ENCODE peak calls at places on chromosomes 1 and 21, in four cellular contexts. Z, M, O and Q are unnamed samples.

GRCh38 chr21:31604591-31605190 is 54.8 kb upstream of the SOD1 start:
- DNase-seq in Z (peak; percentile 77), M (peak; percentile 67), O (peak; percentile 63), Q (peak; percentile 75)

GRCh38 chr1:74629283-74629682 is 44.3 kb downstream of the ERICH3 start:
- DNase-seq in Z (no peak), M (peak; percentile 10), O (no peak), Q (no peak)

GRCh38 chr1:153933955-153934354 is 11.2 kb upstream of the GATAD2B start:
- DNase-seq in Z (no peak), M (no peak), O (no peak), Q (no peak)

GRCh38 chr1:36561365-36561731 is 78.6 kb upstream of the CSF3R start:
- DNase-seq in Z (no peak), M (no peak), O (no peak), Q (no peak)

GRCh38 chr1:182301026-182301436 is 90.6 kb downstream of the GLUL start:
- DNase-seq in Z (no peak), M (no peak), O (no peak), Q (no peak)

GRCh38 chr1:43545686-43546387 is 15.2 kb downstream of the PTPRF start:
- DNase-seq in Z (no peak), M (peak; percentile 98), O (no peak), Q (peak; percentile 39)

GRCh38 chr1:44485229-44485932 is 80.3 kb downstream of the RNF220 start:
- DNase-seq in Z (peak; percentile 78), M (no peak), O (no peak), Q (peak; percentile 87)

GRCh38 chr1:29508458-29509107 is 272.3 kb downstream of the PTPRU start:
- DNase-seq in Z (no peak), M (no peak), O (no peak), Q (no peak)

GRCh38 chr1:47931395-47931794 is 65.8 kb downstream of the TRABD2B start:
- DNase-seq in Z (no peak), M (peak; percentile 18), O (no peak), Q (peak; percentile 29)

GRCh38 chr1:50605186-50605875 is 182.1 kb upstream of the DMRTA2 start:
- DNase-seq in Z (peak; percentile 39), M (peak; percentile 22), O (no peak), Q (peak; percentile 59)

GRCh38 chr21:42258150-42258884 is 39.4 kb downstream of the ABCG1 start:
- DNase-seq in Z (peak; percentile 59), M (peak; percentile 86), O (peak; percentile 78), Q (peak; percentile 90)

GRCh38 chr1:30034627-30035521 is 688.5 kb downstream of the MATN1 start:
- DNase-seq in Z (peak; percentile 5), M (no peak), O (no peak), Q (no peak)

GRCh38 chr21:45362077-45362747 is 42.8 kb upstream of the COL18A1 start:
- DNase-seq in Z (no peak), M (no peak), O (no peak), Q (no peak)

GRCh38 chr1:4599951-4600481 is 54.4 kb upstream of the AJAP1 start:
- DNase-seq in Z (no peak), M (no peak), O (no peak), Q (no peak)

GRCh38 chr1:236502972-236503639 is 20.7 kb upstream of the LGALS8 start:
- DNase-seq in Z (peak; percentile 96), M (peak; percentile 46), O (no peak), Q (peak; percentile 37)

GRCh38 chr1:102085896-102086295 is 89.2 kb upstream of the OLFM3 start:
- DNase-seq in Z (no peak), M (no peak), O (no peak), Q (no peak)

GRCh38 chr1:230243146-230243545 is 176.1 kb downstream of the GALNT2 start:
- DNase-seq in Z (no peak), M (no peak), O (no peak), Q (no peak)

GRCh38 chr1:31396633-31397351 is 16.2 kb upstream of the SERINC2 start:
- DNase-seq in Z (peak; percentile 75), M (peak; percentile 58), O (no peak), Q (no peak)

GRCh38 chr21:15183712-15184353 is 119.0 kb upstream of the NRIP1 start:
- DNase-seq in Z (no peak), M (no peak), O (no peak), Q (no peak)

GRCh38 chr1:203151362-203152157 is 24.0 kb downstream of the ADORA1 start:
- DNase-seq in Z (peak; percentile 60), M (no peak), O (no peak), Q (no peak)

GRCh38 chr1:44587796-44588460 is 86.4 kb downstream of the TMEM53 start:
- DNase-seq in Z (peak; percentile 73), M (no peak), O (no peak), Q (no peak)

GRCh38 chr21:40567511-40567910 is 279.4 kb downstream of the DSCAM start:
- DNase-seq in Z (no peak), M (no peak), O (no peak), Q (no peak)

GRCh38 chr1:42135426-42135825 is 17.8 kb upstream of the GUCA2B start:
- DNase-seq in Z (no peak), M (no peak), O (no peak), Q (no peak)

GRCh38 chr1:7252411-7253117 is 467.3 kb downstream of the CAMTA1 start:
- DNase-seq in Z (no peak), M (no peak), O (no peak), Q (no peak)

GRCh38 chr1:218345673-218346390 is 696 bp downstream of the TGFB2 start:
- DNase-seq in Z (peak; percentile 53), M (peak; percentile 58), O (peak; percentile 26), Q (peak; percentile 53)